ENCODE peak calls at places on chromosomes 7 and 10, in ten cellular contexts. Y is fibroblast of the aortic adventitia, V is neural crest cell, Z is dorsolateral prefrontal cortex, U is colonic mucosa, T is GM13976, C is upper lobe of left lung, N is RWPE1, G is left ventricle myocardium inferior, W is OCI-LY7. F is an unnamed sample.

GRCh38 chr10:114279886-114280644 is 41.0 kb downstream of the VWA2 start:
- DNase-seq in Y (no peak), V (no peak), Z (no peak), U (no peak), T (no peak), C (no peak), N (peak), G (no peak), W (no peak), F (no peak)

GRCh38 chr10:128887856-128888255 is 579.2 kb upstream of the MGMT start:
- DNase-seq in Y (no peak), V (no peak), Z (no peak), U (no peak), T (no peak), C (no peak), N (no peak), G (no peak), W (no peak), F (no peak)

GRCh38 chr7:80361948-80362347 is 149.9 kb downstream of the GNAT3 start:
- DNase-seq in Y (peak), V (no peak), Z (no peak), U (no peak), T (no peak), C (no peak), N (no peak), G (no peak), W (no peak), F (no peak)

GRCh38 chr10:64209574-64209973 is 688.4 kb downstream of the REEP3 start:
- DNase-seq in Y (no peak), V (no peak), Z (no peak), U (no peak), T (no peak), C (no peak), N (no peak), G (peak), W (no peak), F (no peak)

GRCh38 chr7:79227035-79227434 is 226.4 kb downstream of the MAGI2 start:
- DNase-seq in Y (no peak), V (no peak), Z (no peak), U (no peak), T (no peak), C (no peak), N (no peak), G (no peak), W (no peak), F (no peak)

GRCh38 chr7:75813084-75813483 is 522 bp downstream of the CCL24 start:
- DNase-seq in Y (peak), V (no peak), Z (no peak), U (no peak), T (no peak), C (no peak), N (no peak), G (no peak), W (no peak), F (no peak)

GRCh38 chr7:149855368-149856305 is 17.5 kb downstream of the ZNF862 start:
- DNase-seq in Y (peak), V (no peak), Z (peak), U (no peak), T (no peak), C (no peak), N (peak), G (no peak), W (no peak), F (no peak)

GRCh38 chr10:79022565-79023488 is 45.9 kb upstream of the ZMIZ1 start:
- DNase-seq in Y (no peak), V (no peak), Z (no peak), U (no peak), T (peak), C (no peak), N (peak), G (peak), W (peak), F (no peak)

GRCh38 chr10:104297697-104298660 is 29.0 kb downstream of the GSTO2 start:
- DNase-seq in Y (no peak), V (peak), Z (no peak), U (no peak), T (peak), C (peak), N (no peak), G (peak), W (peak), F (peak)

GRCh38 chr10:103800789-103801540 is 54.4 kb downstream of the SH3PXD2A start:
- DNase-seq in Y (no peak), V (peak), Z (no peak), U (no peak), T (peak), C (no peak), N (no peak), G (no peak), W (no peak), F (peak)

GRCh38 chr10:130897815-130898214 is 413.7 kb downstream of the TCERG1L start:
- DNase-seq in Y (no peak), V (no peak), Z (no peak), U (no peak), T (no peak), C (no peak), N (no peak), G (no peak), W (no peak), F (no peak)

GRCh38 chr10:81081887-81082620 is 544.4 kb downstream of the SH2D4B start:
- DNase-seq in Y (no peak), V (no peak), Z (no peak), U (no peak), T (no peak), C (no peak), N (no peak), G (no peak), W (peak), F (no peak)

GRCh38 chr7:16592395-16592794 is 53.2 kb downstream of the ANKMY2 start:
- DNase-seq in Y (no peak), V (no peak), Z (no peak), U (no peak), T (no peak), C (no peak), N (no peak), G (no peak), W (no peak), F (no peak)

GRCh38 chr7:55435466-55435865 is 70.3 kb downstream of the LANCL2 start:
- DNase-seq in Y (no peak), V (no peak), Z (no peak), U (no peak), T (no peak), C (no peak), N (no peak), G (no peak), W (no peak), F (no peak)

GRCh38 chr10:100896876-100897461 is 15.8 kb upstream of the SLF2 start:
- DNase-seq in Y (no peak), V (no peak), Z (no peak), U (no peak), T (no peak), C (no peak), N (no peak), G (no peak), W (no peak), F (no peak)

GRCh38 chr10:6399241-6399701 is 180.8 kb downstream of the PRKCQ start:
- DNase-seq in Y (peak), V (no peak), Z (no peak), U (peak), T (no peak), C (no peak), N (no peak), G (no peak), W (peak), F (no peak)

GRCh38 chr7:38316733-38317360 is 43.4 kb upstream of the TARP start:
- DNase-seq in Y (no peak), V (no peak), Z (no peak), U (no peak), T (no peak), C (no peak), N (no peak), G (no peak), W (no peak), F (no peak)

GRCh38 chr10:43219848-43220247 is 47.0 kb downstream of the RASGEF1A start:
- DNase-seq in Y (no peak), V (no peak), Z (no peak), U (no peak), T (no peak), C (no peak), N (no peak), G (no peak), W (no peak), F (no peak)

GRCh38 chr10:82969405-82969804 is 1094.4 kb downstream of the NRG3 start:
- DNase-seq in Y (peak), V (no peak), Z (no peak), U (no peak), T (peak), C (no peak), N (no peak), G (no peak), W (peak), F (no peak)

GRCh38 chr7:128794020-128794419 is 2.3 kb downstream of the CCDC136 start:
- DNase-seq in Y (no peak), V (no peak), Z (no peak), U (no peak), T (peak), C (no peak), N (no peak), G (no peak), W (peak), F (peak)

GRCh38 chr10:105691811-105692210 is 1050.7 kb downstream of the SORCS3 start:
- DNase-seq in Y (peak), V (peak), Z (no peak), U (peak), T (no peak), C (no peak), N (no peak), G (no peak), W (peak), F (no peak)

GRCh38 chr10:91316486-91316885 is 93.7 kb upstream of the HECTD2 start:
- DNase-seq in Y (no peak), V (no peak), Z (no peak), U (no peak), T (no peak), C (no peak), N (no peak), G (no peak), W (no peak), F (no peak)

GRCh38 chr7:80135306-80136104 is 874 bp downstream of the GNAI1 start:
- DNase-seq in Y (peak), V (no peak), Z (peak), U (peak), T (peak), C (peak), N (peak), G (peak), W (no peak), F (peak)

GRCh38 chr7:157010588-157011332 is at the start of gene MNX1:
- DNase-seq in Y (no peak), V (peak), Z (no peak), U (peak), T (peak), C (peak), N (peak), G (peak), W (peak), F (peak)

GRCh38 chr10:108439397-108439796 is 1274.9 kb upstream of the SORCS1 start:
- DNase-seq in Y (peak), V (no peak), Z (no peak), U (no peak), T (no peak), C (no peak), N (no peak), G (no peak), W (no peak), F (no peak)

GRCh38 chr10:391304-391703 is 256.0 kb downstream of the ZMYND11 start:
- DNase-seq in Y (no peak), V (no peak), Z (no peak), U (no peak), T (no peak), C (no peak), N (no peak), G (no peak), W (no peak), F (no peak)

GRCh38 chr10:21296575-21297355 is 228.7 kb downstream of the SKIDA1 start:
- DNase-seq in Y (no peak), V (no peak), Z (no peak), U (no peak), T (no peak), C (no peak), N (no peak), G (no peak), W (no peak), F (no peak)

GRCh38 chr10:57657164-57657765 is 610.4 kb downstream of the IPMK start:
- DNase-seq in Y (peak), V (peak), Z (peak), U (peak), T (peak), C (no peak), N (peak), G (peak), W (peak), F (peak)

GRCh38 chr7:8500286-8500685 is 66.9 kb downstream of the NXPH1 start:
- DNase-seq in Y (no peak), V (no peak), Z (no peak), U (no peak), T (no peak), C (no peak), N (no peak), G (no peak), W (no peak), F (no peak)

GRCh38 chr10:124057580-124057979 is 35.8 kb downstream of the CHST15 start:
- DNase-seq in Y (no peak), V (no peak), Z (no peak), U (no peak), T (no peak), C (no peak), N (no peak), G (no peak), W (no peak), F (no peak)

GRCh38 chr10:96407560-96408069 is 48.8 kb upstream of the OPALIN start:
- DNase-seq in Y (no peak), V (no peak), Z (no peak), U (no peak), T (no peak), C (no peak), N (no peak), G (no peak), W (no peak), F (no peak)

GRCh38 chr7:135233570-135233969 is at the start of gene STRA8:
- DNase-seq in Y (no peak), V (no peak), Z (no peak), U (no peak), T (no peak), C (peak), N (no peak), G (no peak), W (no peak), F (no peak)

GRCh38 chr7:139731802-139732470 is 45.9 kb downstream of the HIPK2 start:
- DNase-seq in Y (peak), V (no peak), Z (peak), U (peak), T (no peak), C (no peak), N (peak), G (peak), W (no peak), F (no peak)

GRCh38 chr7:150914966-150915365 is 62.6 kb downstream of the AOC1 start:
- DNase-seq in Y (no peak), V (no peak), Z (no peak), U (no peak), T (no peak), C (no peak), N (no peak), G (no peak), W (no peak), F (no peak)

DNA sequence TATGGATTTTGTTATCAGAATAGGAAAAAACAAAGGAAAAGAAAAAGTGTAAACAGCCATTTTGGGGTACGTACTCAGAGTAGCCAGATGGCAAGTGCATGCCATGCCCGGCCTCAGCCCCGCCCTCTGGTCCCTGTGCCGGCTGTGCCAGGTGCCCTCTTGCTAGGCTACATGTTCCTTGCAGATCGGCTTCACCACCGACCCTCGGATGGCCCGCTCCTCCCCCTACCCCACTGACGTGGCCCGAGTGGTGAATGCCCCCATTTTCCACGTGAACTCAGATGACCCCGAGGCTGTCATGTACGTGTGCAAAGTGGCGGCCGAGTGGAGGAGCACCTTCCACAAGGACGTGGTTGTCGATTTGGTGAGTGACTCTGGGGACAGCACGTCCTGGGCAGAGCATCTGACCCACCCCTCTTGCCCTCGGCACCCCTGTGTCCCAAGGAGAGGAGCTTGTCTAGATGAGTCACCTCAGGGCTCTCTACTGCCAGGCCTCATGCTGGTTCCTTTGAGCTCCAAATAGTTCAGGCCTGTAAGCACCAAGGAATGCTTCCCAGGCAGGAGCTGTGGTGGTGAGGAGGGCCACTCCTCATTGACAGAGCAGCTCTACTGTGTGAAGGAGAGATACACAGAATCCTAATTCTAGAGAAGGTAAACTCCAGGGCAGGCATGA is 54.9 kb upstream of the ZMIZ2 start:
- DNase-seq in Y (peak), V (no peak), Z (no peak), U (no peak), T (no peak), C (peak), N (no peak), G (peak), W (no peak), F (no peak)
- TF ChIP-seq CTCF in Y (no peak), V (no peak), Z (no peak), U (no peak), T (no peak), C (no peak), N (no peak), G (no peak), W (no peak), F (no peak)

DNA sequence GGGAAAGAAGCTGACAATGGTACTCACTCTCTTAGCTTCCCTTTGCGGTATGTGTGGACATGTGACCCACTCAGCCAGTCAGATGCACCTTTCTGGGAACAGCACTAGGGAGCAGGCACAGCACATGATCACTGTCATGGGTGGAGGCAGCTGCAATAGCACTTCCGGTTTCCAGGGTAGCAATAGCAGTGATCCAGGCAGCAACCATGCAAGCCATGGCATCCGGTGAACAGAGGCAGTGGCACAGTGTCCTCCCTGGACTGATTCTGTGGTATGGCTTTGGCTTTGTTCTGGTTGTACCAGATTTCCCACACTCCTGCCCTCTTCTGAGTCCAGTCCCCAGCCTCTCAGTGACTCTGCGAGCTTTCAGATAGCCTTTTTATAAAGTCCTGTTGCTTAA is 86.8 kb upstream of the NAMPT start:
- DNase-seq in Y (no peak), V (no peak), Z (no peak), U (no peak), T (no peak), C (no peak), N (no peak), G (no peak), W (peak), F (no peak)
- TF ChIP-seq CTCF in Y (no peak), V (no peak), Z (no peak), U (no peak), T (no peak), C (no peak), N (no peak), G (no peak), W (no peak), F (no peak)

DNA sequence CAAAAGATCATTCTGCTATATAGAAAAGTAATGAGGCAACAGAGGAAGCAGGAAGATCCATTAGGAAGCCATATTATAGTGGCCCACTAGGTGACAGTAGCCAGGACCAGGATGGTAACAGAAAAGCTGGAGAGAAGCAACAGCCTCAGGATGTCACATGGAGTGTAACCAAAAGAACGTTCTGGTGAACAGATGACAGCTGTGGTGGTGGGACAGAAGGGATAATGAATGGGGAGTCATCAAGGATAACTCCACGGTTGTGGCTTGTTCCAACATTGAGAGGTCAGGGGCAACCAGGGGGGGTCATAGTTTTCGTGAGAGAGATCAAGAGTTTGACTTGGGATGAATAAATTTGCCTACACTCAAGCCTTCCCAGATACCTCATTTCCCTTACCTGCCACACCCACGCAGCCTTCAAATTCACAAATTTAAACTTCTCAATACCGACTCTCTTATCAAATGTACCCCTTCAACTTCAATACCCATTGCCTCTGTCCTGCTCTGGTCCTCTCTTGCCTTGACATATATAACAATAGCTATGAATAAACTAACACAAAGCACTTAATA is 9.3 kb downstream of the TBL2 start:
- DNase-seq in Y (no peak), V (no peak), Z (no peak), U (no peak), T (no peak), C (no peak), N (no peak), G (no peak), W (no peak), F (no peak)
- TF ChIP-seq CTCF in Y (no peak), V (no peak), Z (no peak), U (no peak), T (no peak), C (no peak), N (no peak), G (no peak), W (peak), F (no peak)

GRCh38 chr7:142384508-142384922 is 126.7 kb upstream of the PRSS58 start:
- DNase-seq in Y (no peak), V (no peak), Z (no peak), U (no peak), T (no peak), C (no peak), N (peak), G (no peak), W (no peak), F (peak)

GRCh38 chr7:142381727-142382409 is 124.0 kb upstream of the PRSS58 start:
- DNase-seq in Y (no peak), V (no peak), Z (no peak), U (no peak), T (no peak), C (no peak), N (no peak), G (no peak), W (no peak), F (no peak)

GRCh38 chr7:142383826-142384507 is 126.1 kb upstream of the PRSS58 start:
- DNase-seq in Y (no peak), V (no peak), Z (no peak), U (no peak), T (no peak), C (no peak), N (no peak), G (no peak), W (no peak), F (peak)

GRCh38 chr7:142389544-142389943 is 131.7 kb upstream of the PRSS58 start:
- DNase-seq in Y (no peak), V (no peak), Z (no peak), U (no peak), T (no peak), C (no peak), N (no peak), G (no peak), W (no peak), F (no peak)

GRCh38 chr7:142385528-142386340 is 127.9 kb upstream of the PRSS58 start:
- DNase-seq in Y (peak), V (peak), Z (no peak), U (peak), T (peak), C (no peak), N (peak), G (no peak), W (peak), F (peak)
- TF ChIP-seq CTCF in Y (peak), V (peak), Z (peak), U (peak), T (peak), C (peak), N (peak), G (peak), W (peak), F (peak)

DNA sequence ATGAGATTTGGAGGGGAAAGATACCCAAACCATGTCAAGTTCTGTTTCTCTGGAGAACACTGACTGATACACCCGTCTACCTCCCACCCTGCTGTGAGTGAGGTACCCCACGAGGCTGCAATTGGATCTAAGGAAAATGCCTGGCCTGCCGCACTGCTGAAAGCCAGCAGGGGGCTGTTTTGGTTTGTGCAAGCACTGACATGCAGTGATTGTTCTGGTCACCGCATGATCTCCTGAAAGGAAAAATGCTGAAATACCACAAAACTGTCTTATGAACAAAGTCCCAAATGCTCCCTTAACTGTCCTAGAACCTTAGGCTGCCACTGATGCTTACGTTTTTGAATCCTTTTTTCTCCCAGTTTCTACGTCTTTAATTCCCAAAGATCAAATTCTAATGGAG is 132.7 kb downstream of the JCAD start:
- DNase-seq in Y (peak), V (peak), Z (no peak), U (no peak), T (no peak), C (no peak), N (peak), G (no peak), W (no peak), F (no peak)
- TF ChIP-seq CTCF in Y (peak), V (peak), Z (peak), U (no peak), T (no peak), C (no peak), N (peak), G (peak), W (no peak), F (no peak)

GRCh38 chr7:130240240-130240639 is 26.4 kb upstream of the CPA2 start:
- DNase-seq in Y (no peak), V (no peak), Z (no peak), U (no peak), T (no peak), C (no peak), N (no peak), G (no peak), W (no peak), F (no peak)

GRCh38 chr7:130242198-130243014 is 24.3 kb upstream of the CPA2 start:
- DNase-seq in Y (peak), V (peak), Z (peak), U (peak), T (peak), C (no peak), N (peak), G (peak), W (peak), F (peak)
- TF ChIP-seq CTCF in Y (peak), V (peak), Z (peak), U (peak), T (peak), C (peak), N (peak), G (peak), W (peak), F (peak)

F was measured in activated CD8-positive, alpha-beta T cell treated with anti-CD3 and anti-CD28 coated beads for 36 hours.